ENCODE peak calls at places on chromosomes 5 and 9, in seven cellular contexts. M is stomach; F is PC-9; X is amniotic epithelial cell; W is activated CD4-positive, alpha-beta T cell treated with anti-CD3 and anti-CD28 coated beads, Interleukin-2, amount 50 U/mL, for 1 hour; T is GM12865; N is AG08395. A is an unnamed sample.

GRCh38 chr9:18071651-18072060 is 402.3 kb upstream of the ADAMTSL1 start:
- DNase-seq in M (no peak), F (no peak), X (peak; percentile 29), W (no peak), T (no peak), N (no peak), A (no peak)

GRCh38 chr9:76796296-76796695 is 32.1 kb downstream of the PCA3 start:
- DNase-seq in M (no peak), F (no peak), X (no peak), W (no peak), T (no peak), N (no peak), A (no peak)

GRCh38 chr9:2727966-2728613 is 10.8 kb downstream of the KCNV2 start:
- DNase-seq in M (no peak), F (no peak), X (peak; percentile 79), W (no peak), T (peak; percentile 66), N (peak; percentile 48), A (peak; percentile 4)

GRCh38 chr5:135759149-135759784 is 75.2 kb upstream of the SLC25A48 start:
- DNase-seq in M (no peak), F (no peak), X (no peak), W (no peak), T (no peak), N (no peak), A (no peak)

GRCh38 chr5:154947778-154948177 is 6.9 kb downstream of the MRPL22 start:
- DNase-seq in M (no peak), F (no peak), X (no peak), W (no peak), T (no peak), N (no peak), A (no peak)

GRCh38 chr9:88990721-88991065 is 575 bp upstream of the S1PR3 start:
- DNase-seq in M (no peak), F (no peak), X (no peak), W (no peak), T (no peak), N (no peak), A (no peak)

GRCh38 chr5:75059887-75060286 is 7.5 kb upstream of the GCNT4 start:
- DNase-seq in M (no peak), F (no peak), X (no peak), W (peak; percentile 39), T (no peak), N (no peak), A (no peak)

GRCh38 chr5:150058480-150059126 is 27.8 kb downstream of the CSF1R start:
- DNase-seq in M (no peak), F (no peak), X (peak; percentile 37), W (no peak), T (no peak), N (peak; percentile 96), A (no peak)

GRCh38 chr9:7079051-7079450 is 321.3 kb downstream of the KDM4C start:
- DNase-seq in M (no peak), F (no peak), X (no peak), W (no peak), T (no peak), N (no peak), A (no peak)

GRCh38 chr5:10656176-10656830 is 92.4 kb downstream of the ANKRD33B start:
- DNase-seq in M (peak; percentile 21), F (no peak), X (peak; percentile 14), W (no peak), T (no peak), N (no peak), A (no peak)

GRCh38 chr9:83043583-83043982 is 19.4 kb downstream of the RASEF start:
- DNase-seq in M (no peak), F (no peak), X (no peak), W (no peak), T (no peak), N (peak; percentile 43), A (no peak)

GRCh38 chr5:75510417-75510835 is 1.0 kb downstream of the CERT1 start:
- DNase-seq in M (peak; percentile 52), F (peak; percentile 41), X (peak; percentile 35), W (no peak), T (no peak), N (peak; percentile 20), A (no peak)

GRCh38 chr9:91177661-91178280 is 183.9 kb downstream of the AUH start:
- DNase-seq in M (peak; percentile 26), F (no peak), X (peak; percentile 39), W (no peak), T (no peak), N (peak; percentile 43), A (no peak)

GRCh38 chr5:34651791-34652190 is 4.3 kb upstream of the RAI14 start:
- DNase-seq in M (no peak), F (no peak), X (no peak), W (no peak), T (no peak), N (no peak), A (no peak)

GRCh38 chr9:116592926-116593325 is 94.2 kb upstream of the TRIM32 start:
- DNase-seq in M (no peak), F (no peak), X (peak; percentile 44), W (no peak), T (no peak), N (peak; percentile 62), A (no peak)

GRCh38 chr5:36059571-36060515 is 6.8 kb downstream of the UGT3A2 start:
- DNase-seq in M (no peak), F (peak; percentile 70), X (no peak), W (no peak), T (no peak), N (no peak), A (no peak)

GRCh38 chr9:135704366-135704947 is 2.5 kb downstream of the KCNT1 start:
- DNase-seq in M (no peak), F (no peak), X (no peak), W (no peak), T (no peak), N (no peak), A (no peak)

GRCh38 chr5:133942589-133943474 is 25.6 kb downstream of the C5orf15 start:
- DNase-seq in M (peak; percentile 70), F (no peak), X (no peak), W (no peak), T (no peak), N (peak; percentile 55), A (no peak)

GRCh38 chr5:6424110-6424659 is 24.5 kb upstream of the UBE2QL1 start:
- DNase-seq in M (no peak), F (no peak), X (no peak), W (no peak), T (no peak), N (no peak), A (no peak)

GRCh38 chr9:133701321-133701980 is 36.7 kb downstream of the SARDH start:
- DNase-seq in M (no peak), F (no peak), X (no peak), W (peak; percentile 48), T (no peak), N (peak; percentile 36), A (no peak)

GRCh38 chr5:110751902-110752762 is 13.3 kb downstream of the SLC25A46 start:
- DNase-seq in M (no peak), F (no peak), X (peak; percentile 80), W (no peak), T (peak; percentile 96), N (no peak), A (no peak)

GRCh38 chr5:118775790-118776499 is 212.4 kb downstream of the DTWD2 start:
- DNase-seq in M (no peak), F (no peak), X (no peak), W (no peak), T (peak; percentile 65), N (no peak), A (no peak)

GRCh38 chr9:138024831-138025291 is 147.3 kb downstream of the CACNA1B start:
- DNase-seq in M (peak; percentile 19), F (no peak), X (no peak), W (no peak), T (no peak), N (no peak), A (no peak)

A was measured in HCT116.